ENCODE peak calls at places on chromosomes 3 and 15, in five cellular contexts. P is IMR-90, W is Peyer's patch, D is breast epithelium, J is stomach. S is an unnamed sample.

GRCh38 chr3:150535204-150535603 is 11.1 kb downstream of the SERP1 start:
- DNase-seq in J (no peak), W (no peak), D (no peak), P (no peak), S (no peak)

GRCh38 chr15:75843618-75844610 is 667 bp downstream of the UBE2Q2 start:
- DNase-seq in D (peak), J (peak), W (peak), P (peak), S (no peak)

GRCh38 chr3:194986208-194987043 is 284.5 kb downstream of the XXYLT1 start:
- DNase-seq in W (no peak), P (no peak), D (no peak), J (peak), S (no peak)

GRCh38 chr15:54582863-54583643 is 604.8 kb downstream of the UNC13C start:
- DNase-seq in J (no peak), P (no peak), D (no peak), W (no peak), S (no peak)

GRCh38 chr3:24128195-24129005 is 183.3 kb downstream of the NR1D2 start:
- DNase-seq in P (peak), J (no peak), W (no peak), D (no peak), S (no peak)

GRCh38 chr3:2211568-2211967 is 112.9 kb downstream of the CNTN4 start:
- DNase-seq in J (no peak), P (no peak), W (no peak), D (no peak), S (no peak)

GRCh38 chr3:169295126-169295525 is 368.4 kb downstream of the MECOM start:
- DNase-seq in P (peak), D (no peak), W (no peak), J (no peak), S (no peak)

GRCh38 chr3:50635066-50635465 is 18.1 kb downstream of the MAPKAPK3 start:
- DNase-seq in W (no peak), D (no peak), P (no peak), J (no peak), S (no peak)

DNA sequence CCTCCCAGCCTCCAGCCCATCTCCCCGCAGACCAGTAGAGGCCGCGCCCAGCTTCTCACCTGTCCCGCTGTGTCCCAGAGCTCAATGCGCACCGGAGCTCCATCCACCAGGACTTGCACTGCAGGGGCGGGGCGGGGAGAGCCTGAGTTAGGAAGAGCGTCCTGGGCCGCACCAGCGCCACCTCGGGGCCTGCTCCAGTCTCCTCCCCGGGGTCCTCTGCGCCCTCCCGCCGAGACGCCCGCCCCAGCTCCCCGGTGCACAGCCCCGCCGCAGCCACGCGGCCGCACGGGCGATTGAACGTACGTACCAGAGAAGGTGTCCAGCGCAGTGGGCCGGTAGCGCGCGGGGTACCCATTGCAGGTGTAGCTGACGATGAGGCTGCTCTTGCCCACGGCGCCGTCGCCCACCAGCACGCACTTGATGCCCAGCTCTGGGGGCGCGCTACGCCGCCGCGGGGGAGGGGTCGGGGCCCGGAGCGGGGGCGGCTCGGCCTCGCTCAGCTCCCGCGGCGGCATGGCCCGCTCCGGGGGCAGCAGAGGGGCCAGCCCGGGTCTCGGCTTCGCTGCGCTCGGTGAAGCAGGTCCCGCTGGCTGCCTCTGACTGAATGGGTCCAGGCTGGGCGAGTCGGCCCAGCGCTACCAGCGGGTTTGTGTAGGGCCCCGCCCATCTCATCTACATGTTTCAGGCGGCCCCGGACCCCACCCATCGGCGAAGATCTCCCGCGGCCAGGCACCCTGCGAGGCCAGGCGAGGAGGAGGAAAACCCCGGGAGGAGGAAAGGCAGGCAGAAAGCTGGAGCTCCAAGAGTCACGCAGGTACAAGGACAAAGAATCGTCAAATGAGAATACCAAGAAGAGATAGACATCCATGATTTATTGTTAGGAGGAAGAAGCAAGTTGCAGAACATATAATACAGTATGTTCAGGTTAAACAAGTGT is at the start of gene RHOV:
- DNase-seq in P (peak), W (peak), J (peak), D (peak), S (no peak)
- TF ChIP-seq POLR2A in P (no peak), W (no peak), J (no peak), D (no peak), S (no peak)

GRCh38 chr3:49132437-49133225 is at the start of gene LAMB2:
- DNase-seq in P (peak), J (peak), D (peak), W (no peak), S (no peak)

GRCh38 chr3:49134471-49135265 is 1.8 kb upstream of the LAMB2 start:
- DNase-seq in D (no peak), W (no peak), J (no peak), P (no peak), S (no peak)

GRCh38 chr3:49132073-49132436 is 795 bp downstream of the LAMB2 start:
- DNase-seq in P (no peak), W (no peak), J (no peak), D (no peak), S (no peak)

GRCh38 chr3:49131576-49131975 is 1.3 kb downstream of the LAMB2 start:
- DNase-seq in D (no peak), J (no peak), W (no peak), P (no peak), S (no peak)

DNA sequence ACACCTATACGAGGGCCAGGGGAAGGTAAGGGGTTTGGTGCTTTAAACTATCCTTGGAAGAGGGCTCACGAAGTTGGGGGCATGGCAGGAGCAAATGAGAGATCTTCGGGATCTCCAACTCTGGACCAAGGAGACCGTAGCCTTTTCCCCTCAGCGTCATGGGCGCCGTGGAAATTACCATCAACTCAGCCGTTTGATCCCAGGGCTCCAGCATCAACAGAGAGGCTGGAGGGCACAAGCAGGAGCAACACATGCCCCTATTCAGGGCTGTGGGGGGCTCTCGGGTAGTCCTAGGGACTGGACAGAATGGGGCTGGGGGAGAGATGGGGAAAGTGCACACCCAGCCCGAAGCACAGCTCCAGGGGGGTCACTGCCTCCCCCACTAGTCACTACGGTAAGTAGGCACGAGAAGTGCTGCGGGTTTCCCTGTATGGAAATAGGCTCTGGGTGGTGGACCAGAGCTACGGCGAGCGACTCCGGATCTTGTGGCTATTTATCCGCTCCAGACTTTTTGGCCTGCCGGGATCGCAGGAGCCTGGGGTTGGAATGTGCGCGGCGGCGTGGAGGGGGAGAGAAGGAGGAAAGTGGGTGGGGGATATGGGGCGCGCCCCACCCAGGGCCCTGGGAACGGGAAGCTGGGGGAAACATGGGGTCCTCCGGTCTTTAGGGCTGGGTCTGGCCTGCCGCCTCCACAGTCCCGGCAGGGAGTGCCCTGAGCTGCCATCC is 539 bp upstream of the LAMB2 start:
- DNase-seq in W (peak), J (peak), P (peak), D (peak), S (no peak)
- TF ChIP-seq POLR2A in W (peak), J (no peak), P (peak), D (no peak), S (no peak)

GRCh38 chr3:25665646-25666136 is 984 bp upstream of the TOP2B start:
- DNase-seq in P (no peak), W (no peak), D (no peak), J (no peak), S (no peak)

GRCh38 chr3:25662921-25663320 is 1.8 kb downstream of the TOP2B start:
- DNase-seq in J (no peak), D (no peak), W (no peak), P (peak), S (no peak)

GRCh38 chr3:25663324-25664065 is 1.2 kb downstream of the TOP2B start:
- DNase-seq in J (no peak), W (peak), P (peak), D (no peak), S (no peak)

GRCh38 chr3:25664066-25664809 is 469 bp downstream of the TOP2B start:
- DNase-seq in W (peak), J (peak), P (peak), D (peak), S (peak)

DNA sequence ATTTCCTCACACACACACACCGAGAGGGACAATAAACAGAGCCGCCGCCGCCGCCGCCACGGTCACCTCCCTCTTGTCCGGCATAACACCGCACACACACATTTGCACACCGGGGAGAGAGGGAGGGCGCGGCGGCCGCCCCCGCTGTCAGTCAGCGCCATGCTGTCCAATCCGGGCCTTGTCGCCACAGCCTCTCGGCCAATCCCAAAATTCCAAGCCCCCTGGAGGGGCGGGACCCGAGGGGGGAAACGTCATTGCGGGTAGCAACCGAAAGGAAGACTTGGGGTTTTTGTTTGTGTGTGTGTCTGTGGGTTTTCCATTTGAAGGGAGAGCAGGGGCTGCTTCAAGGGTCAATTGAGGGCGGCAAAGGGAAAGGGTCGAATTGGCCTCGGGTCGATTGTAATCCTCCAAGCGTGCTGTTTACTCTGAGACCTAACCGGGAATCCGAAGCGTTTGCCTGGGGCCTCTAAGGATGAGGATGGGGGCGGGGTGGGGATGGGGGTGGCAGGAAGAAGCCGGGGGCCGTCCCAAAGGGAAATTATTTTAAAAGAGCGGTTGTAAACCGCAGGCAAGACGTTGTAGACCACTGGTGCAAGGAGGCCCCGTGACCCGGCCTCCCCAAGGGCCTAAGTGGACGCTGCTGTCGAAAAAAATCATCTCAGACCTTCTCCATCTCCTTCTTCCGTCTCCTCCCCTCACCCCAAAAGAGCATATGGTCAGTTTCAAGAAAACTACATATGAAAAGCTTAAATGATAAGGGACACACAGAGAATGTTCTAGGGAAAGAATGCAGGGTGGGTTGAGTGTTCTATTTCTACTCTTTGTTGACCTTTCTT is at the start of gene TOP2B:
- DNase-seq in D (peak), J (peak), W (peak), P (peak), S (peak)
- TF ChIP-seq POLR2A in D (peak), J (no peak), W (peak), P (peak), S (peak)

GRCh38 chr15:78415284-78415683 is 22.7 kb upstream of the IREB2 start:
- DNase-seq in P (no peak), W (no peak), J (no peak), D (no peak), S (no peak)
- TF ChIP-seq POLR2A in P (no peak), W (no peak), J (no peak), D (no peak), S (no peak)